ENCODE peak calls at places on chromosomes 1 and 21, in four cellular contexts. A is GM23248, J is RWPE2, P is stomach. V is an unnamed sample.

GRCh38 chr1:17768651-17769241 is 13.6 kb downstream of the ACTL8 start:
- DNase-seq in A (peak; percentile 94), J (no peak), P (no peak), V (no peak)

GRCh38 chr1:56446531-56447098 is 132.7 kb downstream of the PLPP3 start:
- DNase-seq in A (no peak), J (no peak), P (no peak), V (no peak)

GRCh38 chr1:165703648-165704047 is 5.3 kb upstream of the ALDH9A1 start:
- DNase-seq in A (no peak), J (no peak), P (no peak), V (no peak)

GRCh38 chr1:30718091-30718635 is 5.2 kb downstream of the MATN1 start:
- DNase-seq in A (peak; percentile 99), J (peak; percentile 98), P (peak; percentile 99), V (peak; percentile 98)

GRCh38 chr1:1337793-1338147 is 6.7 kb downstream of the TAS1R3 start:
- DNase-seq in A (no peak), J (no peak), P (peak; percentile 72), V (peak; percentile 64)

GRCh38 chr1:47175227-47175934 is 14.5 kb downstream of the PDZK1IP1 start:
- DNase-seq in A (peak; percentile 77), J (peak; percentile 23), P (peak; percentile 57), V (peak; percentile 59)

GRCh38 chr21:38422067-38422466 is 76.2 kb downstream of the ERG start:
- DNase-seq in A (no peak), J (no peak), P (no peak), V (no peak)

GRCh38 chr21:41784456-41785102 is 17.7 kb upstream of the RIPK4 start:
- DNase-seq in A (no peak), J (no peak), P (peak; percentile 7), V (no peak)

GRCh38 chr1:37850352-37850955 is 8.9 kb downstream of the MTF1 start:
- DNase-seq in A (no peak), J (no peak), P (no peak), V (no peak)

GRCh38 chr1:8540266-8540926 is 222.5 kb downstream of the SLC45A1 start:
- DNase-seq in A (peak; percentile 89), J (no peak), P (no peak), V (no peak)

GRCh38 chr1:4693316-4693715 is 38.9 kb downstream of the AJAP1 start:
- DNase-seq in A (no peak), J (no peak), P (no peak), V (no peak)

GRCh38 chr1:179119466-179119865 is 37.6 kb downstream of the TOR3A start:
- DNase-seq in A (no peak), J (no peak), P (no peak), V (no peak)

GRCh38 chr1:117368116-117369108 is 1.2 kb downstream of the MAN1A2 start:
- DNase-seq in A (peak; percentile 67), J (no peak), P (no peak), V (peak; percentile 48)

GRCh38 chr1:167711797-167712196 is 10.0 kb upstream of the MPZL1 start:
- DNase-seq in A (no peak), J (no peak), P (no peak), V (peak; percentile 95)

GRCh38 chr1:244460195-244460594 is 878 bp upstream of the CATSPERE start:
- DNase-seq in A (peak; percentile 42), J (no peak), P (no peak), V (peak; percentile 29)

GRCh38 chr1:8984990-8985389 is 39.3 kb downstream of the CA6 start:
- DNase-seq in A (no peak), J (no peak), P (no peak), V (no peak)

GRCh38 chr1:33045814-33046213 is 9.1 kb upstream of the AK2 start:
- DNase-seq in A (no peak), J (no peak), P (no peak), V (no peak)

GRCh38 chr1:86517336-86517735 is 29.5 kb upstream of the CLCA4 start:
- DNase-seq in A (no peak), J (no peak), P (no peak), V (no peak)

GRCh38 chr21:25338415-25338814 is 268.9 kb downstream of the MRPL39 start:
- DNase-seq in A (no peak), J (no peak), P (no peak), V (no peak)

GRCh38 chr1:19206947-19207346 is 3.1 kb downstream of the UBR4 start:
- DNase-seq in A (no peak), J (no peak), P (no peak), V (no peak)

GRCh38 chr1:52368383-52369172 is 2.6 kb upstream of the CC2D1B start:
- DNase-seq in A (peak; percentile 73), J (no peak), P (peak; percentile 69), V (peak; percentile 68)

GRCh38 chr1:81730881-81731280 is 69.9 kb upstream of the ADGRL2 start:
- DNase-seq in A (no peak), J (no peak), P (no peak), V (peak; percentile 15)

GRCh38 chr1:81725823-81726222 is 74.9 kb upstream of the ADGRL2 start:
- DNase-seq in A (no peak), J (no peak), P (no peak), V (no peak)

GRCh38 chr1:81731989-81732388 is 68.7 kb upstream of the ADGRL2 start:
- DNase-seq in A (peak; percentile 18), J (no peak), P (no peak), V (no peak)

GRCh38 chr1:81729818-81730217 is 70.9 kb upstream of the ADGRL2 start:
- DNase-seq in A (no peak), J (no peak), P (no peak), V (no peak)

DNA sequence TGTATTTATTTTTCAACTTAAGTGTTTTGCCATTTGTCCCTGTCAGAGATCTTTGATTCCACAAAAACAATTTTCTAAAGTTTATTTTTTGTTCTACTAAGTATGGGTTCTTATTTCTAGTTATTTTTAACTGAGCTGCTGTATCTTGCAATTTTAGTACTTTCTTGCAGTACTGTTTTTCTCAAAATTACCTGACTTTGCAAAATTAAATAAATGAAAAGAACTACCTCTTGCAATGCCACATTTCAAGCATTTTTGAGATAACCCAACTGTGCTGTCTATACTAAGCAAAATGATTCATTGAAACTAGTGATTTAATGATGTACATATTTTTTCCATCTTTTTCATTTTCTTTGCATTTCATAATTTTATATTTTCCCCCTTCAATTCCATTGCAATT is 71.5 kb upstream of the ADGRL2 start:
- DNase-seq in A (no peak), J (no peak), P (no peak), V (no peak)
- H3K27ac ChIP-seq in A (no peak overlapping the region), J (no peak overlapping the region), P (no peak overlapping the region), V (no peak overlapping the region)

GRCh38 chr1:193431265-193431977 is 245.0 kb upstream of the B3GALT2 start:
- DNase-seq in A (no peak), J (no peak), P (no peak), V (peak; percentile 33)
- H3K27ac ChIP-seq in A (no peak overlapping the region), J (no peak overlapping the region), P (no peak overlapping the region), V (no peak overlapping the region)

DNA sequence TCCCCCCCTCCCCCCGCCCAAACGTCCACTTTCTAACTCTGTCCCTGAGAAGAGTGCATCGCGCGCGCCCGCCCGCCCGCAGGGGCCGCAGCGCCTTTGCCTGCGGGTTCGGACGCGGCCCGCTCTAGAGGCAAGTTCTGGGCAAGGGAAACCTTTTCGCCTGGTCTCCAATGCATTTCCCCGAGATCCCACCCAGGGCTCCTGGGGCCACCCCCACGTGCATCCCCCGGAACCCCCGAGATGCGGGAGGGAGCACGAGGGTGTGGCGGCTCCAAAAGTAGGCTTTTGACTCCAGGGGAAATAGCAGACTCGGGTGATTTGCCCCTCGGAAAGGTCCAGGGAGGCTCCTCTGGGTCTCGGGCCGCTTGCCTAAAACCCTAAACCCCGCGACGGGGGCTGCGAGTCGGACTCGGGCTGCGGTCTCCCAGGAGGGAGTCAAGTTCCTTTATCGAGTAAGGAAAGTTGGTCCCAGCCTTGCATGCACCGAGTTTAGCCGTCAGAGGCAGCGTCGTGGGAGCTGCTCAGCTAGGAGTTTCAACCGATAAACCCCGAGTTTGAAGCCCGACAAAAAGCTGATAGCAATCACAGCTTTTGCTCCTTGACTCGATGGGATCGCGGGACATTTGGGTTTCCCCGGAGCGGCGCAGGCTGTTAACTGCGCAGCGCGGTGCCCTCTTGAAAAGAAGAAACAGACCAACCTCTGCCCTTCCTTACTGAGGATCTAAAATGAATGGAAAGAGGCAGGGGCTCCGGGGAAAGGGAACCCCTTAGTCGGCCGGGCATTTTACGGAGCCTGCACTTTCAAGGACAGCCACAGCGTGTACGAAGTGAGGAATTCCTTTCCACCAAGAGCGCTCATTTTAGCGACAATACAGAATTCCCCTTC is 158.1 kb downstream of the RUNX1 start:
- DNase-seq in A (peak; percentile 62), J (no peak), P (no peak), V (peak; percentile 25)
- H3K27ac ChIP-seq in A (peak overlapping the region; percentile 99), J (no peak overlapping the region), P (peak overlapping the region; percentile 98), V (no peak overlapping the region)

GRCh38 chr1:208242186-208242585 is 2.0 kb downstream of the PLXNA2 start:
- DNase-seq in A (no peak), J (no peak), P (no peak), V (peak; percentile 31)

GRCh38 chr1:208243851-208244583 is at the start of gene PLXNA2:
- DNase-seq in A (peak; percentile 83), J (peak; percentile 70), P (peak; percentile 93), V (peak; percentile 89)

GRCh38 chr1:208243522-208243850 is 698 bp downstream of the PLXNA2 start:
- DNase-seq in A (peak; percentile 51), J (no peak), P (no peak), V (peak; percentile 38)

GRCh38 chr1:208241541-208241940 is 2.6 kb downstream of the PLXNA2 start:
- DNase-seq in A (no peak), J (no peak), P (no peak), V (peak; percentile 23)

DNA sequence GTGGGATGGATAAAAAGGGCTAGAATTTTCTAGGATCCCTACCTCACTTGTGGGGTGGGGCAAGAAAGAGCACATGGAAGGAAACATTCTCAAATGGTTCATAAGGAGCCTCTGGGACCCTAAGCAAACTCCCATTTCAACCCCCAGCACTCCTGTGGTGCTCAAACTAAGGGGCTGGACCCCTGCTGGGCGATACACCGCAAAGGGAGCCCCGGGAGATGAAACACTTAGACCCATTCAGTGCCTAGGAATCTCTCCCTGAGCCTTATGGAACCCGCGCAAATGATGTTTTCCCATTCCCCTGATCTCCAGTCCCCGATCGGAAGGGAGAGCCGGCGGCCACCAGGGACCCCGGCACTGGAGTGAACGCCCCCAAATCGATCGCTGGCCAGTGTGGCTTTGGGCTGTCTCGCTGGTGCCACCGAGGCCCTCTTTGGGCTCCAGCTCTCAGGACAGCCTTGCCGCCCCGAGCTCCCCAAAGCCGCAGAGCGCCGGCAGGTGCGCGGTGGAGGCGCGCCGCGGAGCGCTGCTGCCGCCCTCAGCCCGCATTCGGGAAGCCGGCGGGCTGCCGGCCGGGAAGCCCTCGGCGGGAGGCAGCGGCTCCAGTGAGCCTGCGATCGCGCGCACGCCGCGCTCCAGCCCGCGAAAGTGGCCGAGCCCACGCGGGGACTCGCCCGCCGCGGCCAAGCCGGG is 1.2 kb downstream of the PLXNA2 start:
- DNase-seq in A (peak; percentile 66), J (no peak), P (peak; percentile 53), V (peak; percentile 55)
- H3K27ac ChIP-seq in A (no peak overlapping the region), J (peak overlapping the region; percentile 79), P (peak overlapping the region; percentile 97), V (peak overlapping the region; percentile 91)

DNA sequence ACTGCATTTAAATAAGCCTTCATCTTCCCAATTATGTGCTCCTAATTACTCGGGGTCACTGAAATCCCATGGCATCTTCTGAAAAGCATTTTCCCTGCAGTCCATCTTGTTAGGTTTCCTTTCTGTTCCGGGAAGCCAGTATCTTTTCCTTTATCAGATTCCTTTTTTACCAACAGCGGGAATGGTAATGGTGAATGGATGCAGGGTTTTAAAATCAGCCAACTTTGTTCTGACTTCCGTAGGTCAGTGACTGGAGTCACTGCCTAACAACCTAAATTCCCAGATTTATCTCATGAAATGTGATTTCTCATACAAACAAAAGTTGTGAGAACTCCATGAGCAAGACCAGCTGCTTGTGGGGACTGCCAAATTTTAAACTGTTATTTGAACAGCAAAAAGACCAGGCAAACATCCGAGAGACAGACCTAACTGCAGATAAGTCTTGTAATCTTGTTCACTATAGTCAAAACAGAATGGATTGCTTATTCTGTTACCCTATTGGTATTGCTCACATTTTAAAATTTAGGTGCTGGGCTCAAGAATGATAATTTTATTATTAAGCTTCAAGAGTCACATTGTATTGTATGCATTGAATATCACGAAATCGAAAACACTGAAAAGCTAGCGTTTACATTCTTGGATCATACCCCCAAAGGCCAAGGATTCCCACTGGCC is 1.2 kb upstream of the RWDD3 start:
- DNase-seq in A (peak; percentile 32), J (no peak), P (no peak), V (no peak)
- H3K27ac ChIP-seq in A (peak overlapping the region; percentile 64), J (no peak overlapping the region), P (peak overlapping the region; percentile 85), V (no peak overlapping the region)

V was measured in small intestine.